ENCODE peak calls at places on chromosomes 2 and 18, in nine cellular contexts. A, X, V, T, M, E, Z, Q and F are unnamed samples.

GRCh38 chr2:147197754-147198153 is 647.1 kb upstream of the ACVR2A start:
- DNase-seq in A (no peak), Z (no peak), X (no peak), E (no peak), T (no peak), Q (no peak), V (no peak), M (no peak), F (no peak)

GRCh38 chr2:202037086-202037485 is 3.4 kb downstream of the FZD7 start:
- DNase-seq in Z (no peak), Q (no peak), V (no peak), A (no peak), M (peak), E (peak), X (no peak), T (no peak), F (no peak)

GRCh38 chr2:36373149-36373880 is 17.7 kb downstream of the CRIM1 start:
- DNase-seq in Q (no peak), E (peak), V (no peak), X (peak), M (peak), T (no peak), Z (peak), A (peak), F (no peak)

GRCh38 chr2:227228061-227228667 is 63.7 kb downstream of the COL4A3 start:
- DNase-seq in Q (no peak), M (peak), V (peak), T (no peak), Z (peak), X (peak), A (peak), E (no peak), F (no peak)

GRCh38 chr2:56416500-56417176 is 232.8 kb downstream of the CCDC85A start:
- DNase-seq in M (no peak), E (no peak), V (no peak), Z (no peak), T (no peak), A (no peak), X (no peak), Q (no peak), F (no peak)

GRCh38 chr2:239253264-239253663 is 147.6 kb downstream of the HDAC4 start:
- DNase-seq in V (no peak), Q (no peak), T (no peak), A (no peak), Z (no peak), X (no peak), M (no peak), E (no peak), F (no peak)

GRCh38 chr18:37084912-37085311 is 256.0 kb downstream of the KIAA1328 start:
- DNase-seq in V (no peak), Z (no peak), Q (no peak), M (no peak), E (no peak), X (peak), T (no peak), A (no peak), F (no peak)

GRCh38 chr18:38923136-38923535 is 1357.5 kb upstream of the CELF4 start:
- DNase-seq in Q (no peak), M (no peak), T (no peak), X (no peak), E (no peak), Z (no peak), V (no peak), A (no peak), F (no peak)

GRCh38 chr2:143321994-143322393 is 192.8 kb downstream of the ARHGAP15 start:
- DNase-seq in X (no peak), Q (no peak), M (peak), V (no peak), E (no peak), T (no peak), Z (peak), A (peak), F (no peak)

GRCh38 chr2:192741889-192742288 is 547.2 kb upstream of the TMEFF2 start:
- DNase-seq in A (no peak), X (peak), M (no peak), Q (no peak), E (no peak), V (no peak), Z (peak), T (no peak), F (no peak)

GRCh38 chr2:25698752-25699151 is 25.4 kb upstream of the DTNB start:
- DNase-seq in E (peak), X (no peak), M (peak), T (no peak), Q (no peak), V (no peak), Z (peak), A (no peak), F (no peak)

GRCh38 chr2:240220371-240220770 is 79.9 kb upstream of the OTOS start:
- DNase-seq in Q (no peak), V (no peak), A (no peak), Z (peak), T (no peak), E (peak), X (peak), M (peak), F (no peak)

GRCh38 chr2:121634354-121635307 is 14.6 kb downstream of the CLASP1 start:
- DNase-seq in M (peak), Q (peak), E (peak), A (no peak), Z (peak), V (no peak), T (no peak), X (no peak), F (no peak)

GRCh38 chr2:225660262-225661091 is 261.0 kb downstream of the NYAP2 start:
- DNase-seq in E (peak), M (peak), A (peak), V (peak), Q (peak), Z (peak), X (peak), T (peak), F (peak)

GRCh38 chr2:165601866-165602636 is 132.6 kb downstream of the CSRNP3 start:
- DNase-seq in A (no peak), Z (peak), T (no peak), E (peak), Q (no peak), V (no peak), X (no peak), M (peak), F (no peak)

GRCh38 chr2:67476808-67477790 is 80.0 kb downstream of the ETAA1 start:
- DNase-seq in Z (peak), Q (no peak), A (peak), M (peak), X (no peak), E (peak), T (no peak), V (no peak), F (no peak)

GRCh38 chr2:65730186-65730585 is 297.8 kb upstream of the SPRED2 start:
- DNase-seq in M (no peak), Q (no peak), E (no peak), Z (peak), T (no peak), V (no peak), A (no peak), X (no peak), F (no peak)

GRCh38 chr2:108920686-108921085 is 68.3 kb downstream of the EDAR start:
- DNase-seq in E (no peak), X (no peak), T (peak), Q (no peak), A (no peak), M (no peak), Z (no peak), V (no peak), F (no peak)

GRCh38 chr2:161273038-161273760 is 35.0 kb upstream of the PSMD14 start:
- DNase-seq in Z (peak), T (no peak), V (no peak), X (peak), E (peak), M (peak), Q (peak), A (no peak), F (no peak)

DNA sequence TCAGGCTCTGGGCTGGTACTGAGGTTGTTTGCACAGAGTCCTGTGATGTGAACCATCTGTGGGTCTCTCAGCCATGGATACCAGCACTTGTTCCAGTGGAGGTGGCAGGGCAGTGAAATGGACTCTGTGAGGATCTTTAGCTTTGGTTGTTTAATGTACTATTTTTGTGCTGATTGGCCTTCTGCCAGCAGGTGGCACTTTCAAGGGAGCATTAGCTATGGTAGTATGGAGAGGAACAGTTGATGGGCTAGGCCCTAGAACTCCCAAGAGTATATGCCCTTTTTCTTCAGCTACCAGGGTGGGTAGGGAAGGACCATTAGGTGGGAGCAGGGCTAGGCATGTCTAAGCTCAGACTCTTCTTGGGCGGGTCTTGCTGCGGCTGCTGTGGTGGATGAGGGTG is 257.0 kb upstream of the GYPC start:
- DNase-seq in T (no peak), V (no peak), X (peak), Q (peak), M (no peak), A (no peak), Z (no peak), E (no peak), F (no peak)
- TF ChIP-seq CTCF in T (no peak), V (no peak), X (peak), Q (no peak), M (no peak), A (no peak), Z (no peak), E (no peak), F (no peak)

DNA sequence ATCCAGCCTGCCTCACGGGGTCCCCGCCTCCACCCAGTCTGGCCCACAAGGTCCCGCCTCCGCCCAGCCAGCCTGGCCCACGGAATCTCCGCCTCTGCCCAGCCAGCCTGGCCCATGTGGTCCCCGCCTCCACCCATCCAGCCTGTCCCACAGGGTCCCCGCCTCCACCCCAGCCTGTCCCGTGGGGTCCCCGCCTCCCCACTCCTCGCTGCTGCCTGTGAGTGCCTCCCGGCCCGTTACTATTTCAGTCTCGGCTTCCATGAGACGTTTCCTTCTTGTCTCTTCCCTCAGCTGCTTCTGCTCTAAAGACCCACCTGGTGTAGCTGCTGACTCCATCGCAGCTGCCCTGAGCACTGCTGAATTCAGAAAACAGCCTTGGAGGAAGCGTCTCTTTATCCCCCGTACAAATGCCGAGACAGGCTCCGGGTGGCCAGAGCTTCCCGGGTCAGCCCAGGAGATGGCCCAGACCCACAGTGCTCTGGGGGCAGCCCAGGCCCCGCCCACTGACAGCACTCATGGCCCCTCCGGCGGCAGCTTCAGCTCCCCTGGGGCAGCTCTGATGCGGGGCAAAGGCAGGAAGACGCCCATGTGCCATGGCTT is 69.8 kb downstream of the NFATC1 start:
- DNase-seq in V (no peak), X (peak), E (no peak), A (peak), T (no peak), Q (no peak), Z (no peak), M (no peak), F (no peak)
- H3K4me3 ChIP-seq in V (no peak), X (no peak), E (no peak), A (no peak), T (no peak), Q (no peak), Z (no peak), M (no peak), F (no peak)

DNA sequence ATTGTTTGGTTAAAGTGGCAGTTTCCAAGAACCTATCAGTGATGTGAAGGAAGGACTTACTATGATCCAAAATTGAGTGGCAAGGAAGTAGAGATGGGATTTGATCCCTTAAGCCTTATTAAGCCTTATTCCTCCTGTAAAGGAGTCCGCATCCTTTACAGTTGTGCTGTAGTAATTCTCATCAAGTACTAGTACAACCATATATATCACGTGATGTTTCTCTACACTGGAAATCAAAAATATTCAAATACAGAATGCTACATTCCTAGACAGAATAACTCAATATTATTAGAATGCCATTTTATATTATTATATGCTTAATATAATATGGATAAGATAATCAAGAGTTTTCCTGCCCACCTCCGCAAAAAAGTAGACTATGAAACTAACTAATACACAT is 312.4 kb upstream of the SPHKAP start:
- DNase-seq in V (no peak), Z (no peak), Q (no peak), E (no peak), M (no peak), X (no peak), A (no peak), T (no peak), F (no peak)
- TF ChIP-seq CTCF in V (no peak), Z (no peak), Q (no peak), E (no peak), M (no peak), X (no peak), A (no peak), T (no peak), F (no peak)

DNA sequence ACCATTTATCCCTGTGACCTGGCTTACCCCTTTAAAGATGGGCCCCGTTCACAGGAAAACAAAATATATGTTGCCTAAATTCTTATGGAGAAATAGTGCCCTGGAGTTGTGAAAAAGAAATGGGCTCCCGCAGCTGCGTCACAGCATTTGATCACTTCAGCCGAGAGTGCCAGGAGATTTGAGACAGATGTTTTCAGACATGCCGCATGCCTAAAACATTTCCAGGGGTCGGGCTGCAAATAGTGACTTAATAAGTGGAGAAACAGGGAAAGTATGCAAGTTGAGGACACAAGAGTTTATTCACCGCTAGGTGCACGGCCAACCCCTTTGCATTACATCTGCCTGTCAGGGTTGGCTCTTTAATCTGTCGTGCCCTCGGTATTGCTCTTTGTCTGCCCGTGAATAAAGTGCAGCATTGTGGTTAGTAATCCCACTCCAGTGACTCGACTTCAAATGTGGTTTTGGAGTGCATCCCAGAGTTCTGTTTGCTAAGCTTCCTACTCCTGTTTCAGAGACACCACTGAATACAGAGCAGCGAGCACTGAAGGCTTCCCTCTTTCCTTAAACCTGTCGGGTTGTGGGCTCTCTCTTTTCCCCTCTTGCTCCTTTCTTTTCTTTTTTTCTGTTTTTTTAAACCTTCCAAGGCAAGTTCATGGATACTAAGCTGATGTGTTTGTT is 187.5 kb downstream of the LTBP1 start:
- DNase-seq in Z (peak), V (peak), X (no peak), M (peak), E (peak), A (peak), T (peak), Q (no peak), F (no peak)
- H3K4me3 ChIP-seq in Z (peak), V (peak), X (no peak), M (peak), E (peak), A (no peak), T (peak), Q (no peak), F (peak)